ENCODE peak calls at places on chromosome 2, in four cellular contexts. One of them, this sample, is unnamed.
A peak's percentile ranks its signal among the peaks of the same experiment; 100 is the strongest.

GRCh38 chr2:226758886-226759660 is 40.5 kb downstream of the IRS1 start:
- DNase-seq in GM12878: no peak
- DNase-seq in K562: no peak
- DNase-seq in HEK293T: no peak
- DNase-seq in this sample: no peak

GRCh38 chr2:96878796-96879544 is 9.1 kb upstream of the SEMA4C start:
- DNase-seq in GM12878: no peak
- DNase-seq in K562: no peak
- DNase-seq in HEK293T: no peak
- DNase-seq in this sample: no peak

GRCh38 chr2:88187038-88187676 is 17.0 kb downstream of the THNSL2 start:
- DNase-seq in HEK293T: peak; percentile 68
- DNase-seq in GM12878: no peak
- DNase-seq in K562: peak; percentile 68
- DNase-seq in this sample: peak; percentile 70

GRCh38 chr2:143607446-143608110 is 478.4 kb downstream of the ARHGAP15 start:
- DNase-seq in HEK293T: no peak
- DNase-seq in GM12878: no peak
- DNase-seq in K562: no peak
- DNase-seq in this sample: no peak

GRCh38 chr2:156399950-156400703 is 36.1 kb upstream of the GPD2 start:
- DNase-seq in GM12878: peak; percentile 37
- DNase-seq in HEK293T: peak; percentile 71
- DNase-seq in K562: peak; percentile 63
- DNase-seq in this sample: peak; percentile 55

GRCh38 chr2:29112379-29112778 is 2.8 kb upstream of the CLIP4 start:
- DNase-seq in GM12878: no peak
- DNase-seq in K562: no peak
- DNase-seq in HEK293T: no peak
- DNase-seq in this sample: no peak

GRCh38 chr2:73685770-73686438 is 43.7 kb upstream of the NAT8 start:
- DNase-seq in HEK293T: no peak
- DNase-seq in K562: no peak
- DNase-seq in GM12878: no peak
- DNase-seq in this sample: peak; percentile 71

GRCh38 chr2:88235987-88236386 is 65.8 kb downstream of the THNSL2 start:
- DNase-seq in K562: no peak
- DNase-seq in GM12878: no peak
- DNase-seq in HEK293T: no peak
- DNase-seq in this sample: no peak

GRCh38 chr2:26463252-26464207 is 14.4 kb downstream of the OTOF start:
- DNase-seq in GM12878: no peak
- DNase-seq in HEK293T: no peak
- DNase-seq in K562: no peak
- DNase-seq in this sample: peak; percentile 76

GRCh38 chr2:85049236-85049635 is 78.3 kb downstream of the KCMF1 start:
- DNase-seq in GM12878: no peak
- DNase-seq in K562: no peak
- DNase-seq in HEK293T: no peak
- DNase-seq in this sample: no peak

GRCh38 chr2:31107588-31108300 is 30.5 kb downstream of the GALNT14 start:
- DNase-seq in GM12878: no peak
- DNase-seq in K562: no peak
- DNase-seq in HEK293T: no peak
- DNase-seq in this sample: no peak

GRCh38 chr2:618591-618990 is 58.6 kb downstream of the TMEM18 start:
- DNase-seq in K562: no peak
- DNase-seq in GM12878: no peak
- DNase-seq in HEK293T: no peak
- DNase-seq in this sample: no peak

GRCh38 chr2:240983996-240984498 is 14.4 kb upstream of the SNED1 start:
- DNase-seq in HEK293T: no peak
- DNase-seq in K562: no peak
- DNase-seq in GM12878: no peak
- DNase-seq in this sample: no peak

GRCh38 chr2:857937-858336 is 92.7 kb upstream of the SNTG2 start:
- DNase-seq in HEK293T: no peak
- DNase-seq in K562: no peak
- DNase-seq in GM12878: no peak
- DNase-seq in this sample: no peak

DNA sequence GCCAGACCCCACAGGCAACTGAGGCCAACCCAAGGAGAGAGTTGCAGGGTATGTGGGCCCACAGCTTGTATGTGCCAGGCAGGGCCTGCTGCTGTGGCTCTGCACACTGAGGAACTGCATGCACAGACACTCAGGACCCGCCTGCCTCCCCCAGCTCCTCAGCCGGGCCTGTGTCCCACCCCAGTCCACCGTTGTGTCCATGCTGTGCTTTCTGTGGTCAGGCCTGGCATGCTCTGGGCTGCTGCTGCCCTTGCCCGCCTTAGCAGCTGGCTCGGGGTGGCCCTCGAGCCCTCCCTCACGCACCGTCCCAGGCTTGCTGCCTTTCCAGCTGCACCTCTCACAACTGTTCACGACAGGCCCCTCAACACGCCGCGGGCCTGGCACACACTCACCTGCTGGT is 4.1 kb downstream of the GYPC start:
- DNase-seq in K562: no peak
- DNase-seq in GM12878: no peak
- DNase-seq in HEK293T: no peak
- DNase-seq in this sample: no peak
- TF ChIP-seq TARDBP in K562: no peak
- TF ChIP-seq TARDBP in GM12878: no peak
- TF ChIP-seq TARDBP in HEK293T: no peak
- TF ChIP-seq TARDBP in this sample: no peak

GRCh38 chr2:3195865-3196504 is 181.6 kb downstream of the EIPR1 start:
- DNase-seq in HEK293T: no peak
- DNase-seq in K562: no peak
- DNase-seq in GM12878: no peak
- DNase-seq in this sample: no peak

GRCh38 chr2:3199660-3200345 is 177.8 kb downstream of the EIPR1 start:
- DNase-seq in HEK293T: no peak
- DNase-seq in GM12878: no peak
- DNase-seq in K562: no peak
- DNase-seq in this sample: no peak

GRCh38 chr2:3197308-3197707 is 180.3 kb downstream of the EIPR1 start:
- DNase-seq in GM12878: no peak
- DNase-seq in HEK293T: no peak
- DNase-seq in K562: no peak
- DNase-seq in this sample: no peak

GRCh38 chr2:3196716-3197115 is 180.9 kb downstream of the EIPR1 start:
- DNase-seq in GM12878: no peak
- DNase-seq in K562: no peak
- DNase-seq in HEK293T: no peak
- DNase-seq in this sample: no peak

GRCh38 chr2:3198119-3198518 is 179.5 kb downstream of the EIPR1 start:
- DNase-seq in GM12878: no peak
- DNase-seq in K562: no peak
- DNase-seq in HEK293T: peak; percentile 47
- DNase-seq in this sample: peak; percentile 30
- TF ChIP-seq TARDBP in GM12878: no peak
- TF ChIP-seq TARDBP in K562: no peak
- TF ChIP-seq TARDBP in HEK293T: no peak
- TF ChIP-seq TARDBP in this sample: no peak

GRCh38 chr2:72561621-72562318 is 264.1 kb downstream of the EXOC6B start:
- DNase-seq in GM12878: no peak
- DNase-seq in HEK293T: no peak
- DNase-seq in K562: no peak
- DNase-seq in this sample: peak; percentile 48
- TF ChIP-seq TARDBP in GM12878: no peak
- TF ChIP-seq TARDBP in HEK293T: no peak
- TF ChIP-seq TARDBP in K562: no peak
- TF ChIP-seq TARDBP in this sample: no peak

GRCh38 chr2:134457353-134457752 is 203.5 kb downstream of the MGAT5 start:
- DNase-seq in GM12878: no peak
- DNase-seq in K562: no peak
- DNase-seq in HEK293T: no peak
- DNase-seq in this sample: no peak

GRCh38 chr2:134454931-134455330 is 201.1 kb downstream of the MGAT5 start:
- DNase-seq in HEK293T: no peak
- DNase-seq in GM12878: no peak
- DNase-seq in K562: no peak
- DNase-seq in this sample: no peak

GRCh38 chr2:134454426-134454825 is 200.6 kb downstream of the MGAT5 start:
- DNase-seq in HEK293T: no peak
- DNase-seq in K562: no peak
- DNase-seq in GM12878: no peak
- DNase-seq in this sample: no peak

GRCh38 chr2:134453973-134454372 is 200.1 kb downstream of the MGAT5 start:
- DNase-seq in K562: no peak
- DNase-seq in HEK293T: no peak
- DNase-seq in GM12878: no peak
- DNase-seq in this sample: no peak

DNA sequence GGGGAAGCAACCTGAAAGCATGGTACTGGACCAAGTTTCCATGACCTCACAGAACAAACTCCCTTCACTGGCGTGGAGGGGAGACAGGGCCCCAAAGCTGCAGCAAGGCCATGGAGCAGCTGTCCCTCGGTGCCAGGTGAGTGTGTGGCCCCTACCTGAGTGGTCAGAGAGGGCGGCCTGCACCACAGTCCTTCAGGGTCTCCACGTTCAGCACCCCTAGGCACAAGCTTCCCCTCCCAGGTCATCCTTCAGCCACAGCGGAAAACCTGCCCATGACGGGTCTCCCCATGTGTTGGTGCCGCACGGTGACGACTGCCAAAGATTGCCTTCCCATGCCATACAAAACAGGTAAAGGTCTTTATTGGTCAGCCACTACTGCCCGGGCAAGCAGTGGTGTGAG is 201.6 kb downstream of the MGAT5 start:
- DNase-seq in HEK293T: no peak
- DNase-seq in GM12878: no peak
- DNase-seq in K562: no peak
- DNase-seq in this sample: no peak
- TF ChIP-seq TARDBP in HEK293T: no peak
- TF ChIP-seq TARDBP in GM12878: no peak
- TF ChIP-seq TARDBP in K562: no peak
- TF ChIP-seq TARDBP in this sample: no peak

GRCh38 chr2:160574472-160575140 is 81.0 kb upstream of the RBMS1 start:
- DNase-seq in HEK293T: no peak
- DNase-seq in K562: no peak
- DNase-seq in GM12878: no peak
- DNase-seq in this sample: no peak
- TF ChIP-seq TARDBP in HEK293T: no peak
- TF ChIP-seq TARDBP in K562: no peak
- TF ChIP-seq TARDBP in GM12878: no peak
- TF ChIP-seq TARDBP in this sample: no peak

DNA sequence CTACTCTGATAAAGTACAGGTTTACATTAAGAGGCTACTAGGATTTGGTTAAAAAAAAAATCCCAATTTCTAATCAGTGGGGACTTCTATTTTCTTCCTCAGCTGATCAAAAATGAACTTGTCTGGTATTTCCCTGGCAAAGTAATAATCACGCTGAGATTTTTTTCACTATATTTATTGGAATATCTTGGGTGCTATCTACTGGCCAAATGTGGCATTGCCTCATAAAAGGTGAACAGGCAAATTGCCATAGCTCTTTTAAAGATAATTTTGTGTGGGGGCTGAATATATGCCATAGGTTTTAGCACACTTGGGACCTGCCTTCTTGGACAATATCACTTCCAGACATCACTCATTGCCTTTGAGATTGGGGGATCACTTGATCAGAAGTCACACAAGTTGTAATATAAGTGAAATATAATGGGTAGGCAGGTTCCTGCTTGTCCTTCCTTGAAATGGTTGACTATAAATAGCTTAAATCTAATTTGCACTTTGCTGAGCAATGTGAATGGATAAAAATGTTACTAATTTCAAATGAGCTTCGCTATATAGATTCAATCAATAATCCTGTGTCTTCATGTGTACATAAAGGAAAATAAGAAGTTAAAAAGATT is 7.0 kb upstream of the NXPH2 start:
- DNase-seq in GM12878: no peak
- DNase-seq in K562: no peak
- DNase-seq in HEK293T: peak; percentile 41
- DNase-seq in this sample: peak; percentile 44
- TF ChIP-seq TARDBP in GM12878: no peak
- TF ChIP-seq TARDBP in K562: no peak
- TF ChIP-seq TARDBP in HEK293T: no peak
- TF ChIP-seq TARDBP in this sample: no peak

DNA sequence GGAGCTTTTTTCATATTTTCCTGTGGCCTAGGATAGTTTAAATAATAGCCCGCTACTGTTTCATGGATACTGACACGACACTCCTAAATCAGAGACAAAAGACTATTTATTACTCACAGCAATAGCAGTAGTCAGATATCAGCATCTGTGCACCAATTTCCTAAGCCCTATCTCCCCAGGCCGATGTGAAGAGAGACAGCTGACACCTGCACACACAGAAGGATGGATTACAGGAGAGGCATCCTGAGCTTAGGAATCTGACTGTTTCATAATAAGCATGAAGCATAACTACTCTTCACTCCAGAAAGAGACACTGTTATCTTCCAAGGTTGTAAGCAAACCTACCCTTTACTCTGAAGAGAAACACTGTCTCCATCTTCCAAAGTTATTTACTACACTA is 105.4 kb downstream of the ATL2 start:
- DNase-seq in GM12878: no peak
- DNase-seq in HEK293T: no peak
- DNase-seq in K562: no peak
- DNase-seq in this sample: no peak
- TF ChIP-seq TARDBP in GM12878: no peak
- TF ChIP-seq TARDBP in HEK293T: no peak
- TF ChIP-seq TARDBP in K562: no peak
- TF ChIP-seq TARDBP in this sample: no peak

DNA sequence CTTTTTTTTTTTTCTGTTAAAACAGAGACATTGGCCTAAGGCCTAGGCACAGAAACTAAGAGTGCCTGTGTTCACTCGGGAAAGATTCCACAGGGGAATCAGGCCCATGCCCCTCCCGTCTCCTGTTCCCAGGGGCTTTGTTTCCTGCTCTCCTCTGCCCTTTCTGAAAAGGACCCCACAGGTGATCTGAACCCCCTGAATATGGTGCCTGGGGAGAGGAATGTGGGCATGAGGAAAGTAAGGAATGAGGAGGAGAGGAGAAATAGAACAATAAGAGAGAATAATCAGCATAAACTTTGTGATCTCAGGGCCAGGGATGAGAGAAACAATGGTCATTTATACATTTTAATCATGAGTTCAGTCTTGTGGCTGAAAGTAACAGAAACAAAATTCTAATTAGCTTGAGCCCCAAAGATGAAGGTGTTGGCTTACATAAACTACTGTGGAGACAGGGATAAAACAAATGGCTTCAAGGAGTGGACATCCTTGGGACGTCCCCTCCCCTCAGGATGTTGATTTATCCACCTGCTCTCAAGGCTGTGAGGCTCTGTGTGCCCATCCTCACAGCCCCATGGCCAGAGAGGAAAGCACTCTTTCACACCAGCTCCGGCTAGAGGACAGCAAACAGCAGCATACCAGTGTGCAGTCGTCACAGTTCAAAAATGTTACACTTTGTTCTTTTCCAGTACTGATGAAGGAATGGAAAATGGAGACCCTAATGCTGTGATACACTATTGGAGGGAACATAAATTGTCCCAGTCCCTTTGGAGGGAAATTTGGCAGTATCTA is 46.4 kb upstream of the MRPL33 start:
- DNase-seq in HEK293T: no peak
- DNase-seq in GM12878: no peak
- DNase-seq in K562: no peak
- DNase-seq in this sample: peak; percentile 84
- TF ChIP-seq TARDBP in HEK293T: no peak
- TF ChIP-seq TARDBP in GM12878: no peak
- TF ChIP-seq TARDBP in K562: no peak
- TF ChIP-seq TARDBP in this sample: no peak

This sample was measured in HepG2.